ENCODE peak calls at places on chromosomes 6 and 20, in four cellular contexts. One of them, this sample, is unnamed.

GRCh38 chr6:6230286-6230685 is 90.2 kb downstream of the F13A1 start:
- DNase-seq in ecto neural progenitor cell: peak; percentile 54
- DNase-seq in GOT3: no peak
- DNase-seq in GM23338: no peak
- DNase-seq in this sample: no peak

GRCh38 chr6:85113934-85114582 is 335.8 kb upstream of the NT5E start:
- DNase-seq in ecto neural progenitor cell: no peak
- DNase-seq in GOT3: no peak
- DNase-seq in GM23338: no peak
- DNase-seq in this sample: no peak

GRCh38 chr6:91560409-91560808 is 973.5 kb upstream of the MAP3K7 start:
- DNase-seq in GOT3: no peak
- DNase-seq in GM23338: no peak
- DNase-seq in ecto neural progenitor cell: no peak
- DNase-seq in this sample: no peak

GRCh38 chr20:50305636-50306477 is 115.2 kb downstream of the CEBPB start:
- DNase-seq in ecto neural progenitor cell: no peak
- DNase-seq in GOT3: no peak
- DNase-seq in GM23338: no peak
- DNase-seq in this sample: no peak

GRCh38 chr20:18190466-18191233 is 53.0 kb downstream of the KAT14 start:
- DNase-seq in ecto neural progenitor cell: no peak
- DNase-seq in GM23338: peak; percentile 51
- DNase-seq in GOT3: no peak
- DNase-seq in this sample: no peak

GRCh38 chr20:37392441-37393195 is 46.7 kb downstream of the SRC start:
- DNase-seq in GOT3: no peak
- DNase-seq in ecto neural progenitor cell: no peak
- DNase-seq in GM23338: peak; percentile 75
- DNase-seq in this sample: no peak

GRCh38 chr20:46060301-46060881 is 29.4 kb downstream of the NCOA5 start:
- DNase-seq in GOT3: no peak
- DNase-seq in ecto neural progenitor cell: peak; percentile 20
- DNase-seq in GM23338: no peak
- DNase-seq in this sample: no peak

GRCh38 chr20:45445805-45446562 is 23.6 kb upstream of the WFDC2 start:
- DNase-seq in ecto neural progenitor cell: peak; percentile 65
- DNase-seq in GOT3: no peak
- DNase-seq in GM23338: peak; percentile 75
- DNase-seq in this sample: peak; percentile 65

GRCh38 chr6:73942581-73942980 is 246.6 kb downstream of the CD109 start:
- DNase-seq in GOT3: no peak
- DNase-seq in GM23338: peak; percentile 76
- DNase-seq in ecto neural progenitor cell: no peak
- DNase-seq in this sample: peak; percentile 64

GRCh38 chr6:14661188-14661587 is 543.6 kb downstream of the CD83 start:
- DNase-seq in ecto neural progenitor cell: no peak
- DNase-seq in GOT3: no peak
- DNase-seq in GM23338: no peak
- DNase-seq in this sample: no peak

GRCh38 chr20:22523499-22524392 is 60.6 kb downstream of the FOXA2 start:
- DNase-seq in ecto neural progenitor cell: no peak
- DNase-seq in GOT3: no peak
- DNase-seq in GM23338: no peak
- DNase-seq in this sample: no peak

GRCh38 chr6:2971420-2972218 is at the start of gene SERPINB6:
- DNase-seq in ecto neural progenitor cell: peak; percentile 66
- DNase-seq in GM23338: peak; percentile 58
- DNase-seq in GOT3: no peak
- DNase-seq in this sample: no peak

GRCh38 chr6:73879466-73879865 is 183.5 kb downstream of the CD109 start:
- DNase-seq in GM23338: no peak
- DNase-seq in GOT3: no peak
- DNase-seq in ecto neural progenitor cell: no peak
- DNase-seq in this sample: no peak

GRCh38 chr6:166465671-166466087 is 82.9 kb upstream of the MPC1 start:
- DNase-seq in GM23338: no peak
- DNase-seq in ecto neural progenitor cell: no peak
- DNase-seq in GOT3: no peak
- DNase-seq in this sample: no peak

GRCh38 chr6:137233561-137234504 is 14.6 kb upstream of the IFNGR1 start:
- DNase-seq in ecto neural progenitor cell: no peak
- DNase-seq in GOT3: peak; percentile 15
- DNase-seq in GM23338: no peak
- DNase-seq in this sample: no peak

GRCh38 chr6:16402501-16402900 is 164.1 kb downstream of the GMPR start:
- DNase-seq in ecto neural progenitor cell: no peak
- DNase-seq in GM23338: no peak
- DNase-seq in GOT3: no peak
- DNase-seq in this sample: no peak

GRCh38 chr6:92044312-92044711 is 1375.0 kb downstream of the EPHA7 start:
- DNase-seq in GOT3: no peak
- DNase-seq in GM23338: no peak
- DNase-seq in ecto neural progenitor cell: no peak
- DNase-seq in this sample: no peak

GRCh38 chr20:52649727-52650126 is 322.4 kb upstream of the TSHZ2 start:
- DNase-seq in GOT3: no peak
- DNase-seq in GM23338: no peak
- DNase-seq in ecto neural progenitor cell: no peak
- DNase-seq in this sample: no peak

GRCh38 chr6:1313755-1314503 is 2.0 kb downstream of the FOXQ1 start:
- DNase-seq in ecto neural progenitor cell: peak; percentile 71
- DNase-seq in GOT3: no peak
- DNase-seq in GM23338: peak; percentile 76
- DNase-seq in this sample: peak; percentile 67

GRCh38 chr20:56200456-56200855 is 48.1 kb upstream of the MC3R start:
- DNase-seq in GOT3: no peak
- DNase-seq in GM23338: peak; percentile 1
- DNase-seq in ecto neural progenitor cell: no peak
- DNase-seq in this sample: no peak

GRCh38 chr20:57742506-57743180 is 32.8 kb upstream of the PMEPA1 start:
- DNase-seq in GOT3: no peak
- DNase-seq in ecto neural progenitor cell: no peak
- DNase-seq in GM23338: no peak
- DNase-seq in this sample: no peak

GRCh38 chr6:156883497-156884252 is 106.5 kb downstream of the ARID1B start:
- DNase-seq in GOT3: no peak
- DNase-seq in GM23338: peak; percentile 51
- DNase-seq in ecto neural progenitor cell: no peak
- DNase-seq in this sample: no peak

GRCh38 chr20:32037929-32038328 is 14.1 kb upstream of the HCK start:
- DNase-seq in ecto neural progenitor cell: no peak
- DNase-seq in GOT3: no peak
- DNase-seq in GM23338: no peak
- DNase-seq in this sample: no peak

GRCh38 chr6:121848523-121849255 is 413.2 kb downstream of the GJA1 start:
- DNase-seq in GM23338: no peak
- DNase-seq in ecto neural progenitor cell: no peak
- DNase-seq in GOT3: no peak
- DNase-seq in this sample: no peak

GRCh38 chr20:41152108-41152757 is 14.9 kb downstream of the PLCG1 start:
- DNase-seq in ecto neural progenitor cell: no peak
- DNase-seq in GM23338: no peak
- DNase-seq in GOT3: no peak
- DNase-seq in this sample: no peak

GRCh38 chr20:49356676-49357075 is 78.8 kb upstream of the ZNFX1 start:
- DNase-seq in GM23338: no peak
- DNase-seq in ecto neural progenitor cell: no peak
- DNase-seq in GOT3: no peak
- DNase-seq in this sample: no peak

GRCh38 chr6:42783876-42784738 is 2.3 kb downstream of the BICRAL start:
- DNase-seq in ecto neural progenitor cell: no peak
- DNase-seq in GM23338: no peak
- DNase-seq in GOT3: no peak
- DNase-seq in this sample: no peak

GRCh38 chr6:109322825-109323580 is 59.3 kb downstream of the CD164 start:
- DNase-seq in ecto neural progenitor cell: no peak
- DNase-seq in GOT3: no peak
- DNase-seq in GM23338: no peak
- DNase-seq in this sample: no peak

GRCh38 chr6:44511126-44511525 is 123.6 kb downstream of the CDC5L start:
- DNase-seq in GM23338: no peak
- DNase-seq in ecto neural progenitor cell: no peak
- DNase-seq in GOT3: no peak
- DNase-seq in this sample: no peak

GRCh38 chr6:161829186-161829794 is 555.4 kb upstream of the AGPAT4 start:
- DNase-seq in GM23338: peak; percentile 17
- DNase-seq in GOT3: no peak
- DNase-seq in ecto neural progenitor cell: no peak
- DNase-seq in this sample: peak; percentile 51

GRCh38 chr6:40308533-40309306 is 278.4 kb downstream of the LRFN2 start:
- DNase-seq in ecto neural progenitor cell: peak; percentile 88
- DNase-seq in GM23338: peak; percentile 92
- DNase-seq in GOT3: no peak
- DNase-seq in this sample: peak; percentile 86

GRCh38 chr6:97925504-97925903 is 642.5 kb upstream of the MMS22L start:
- DNase-seq in GM23338: peak; percentile 50
- DNase-seq in GOT3: no peak
- DNase-seq in ecto neural progenitor cell: no peak
- DNase-seq in this sample: no peak

GRCh38 chr6:121791396-121792315 is 356.2 kb downstream of the GJA1 start:
- DNase-seq in GM23338: peak; percentile 60
- DNase-seq in ecto neural progenitor cell: no peak
- DNase-seq in GOT3: no peak
- DNase-seq in this sample: peak; percentile 38

GRCh38 chr20:31907046-31907445 is 36.6 kb downstream of the TTLL9 start:
- DNase-seq in ecto neural progenitor cell: no peak
- DNase-seq in GOT3: no peak
- DNase-seq in GM23338: no peak
- DNase-seq in this sample: no peak

GRCh38 chr20:37425103-37425625 is 79.2 kb downstream of the SRC start:
- DNase-seq in GM23338: no peak
- DNase-seq in ecto neural progenitor cell: no peak
- DNase-seq in GOT3: no peak
- DNase-seq in this sample: no peak